ENCODE peak calls at places on chromosomes 13 and 19, in four cellular contexts. A is IMR-90, B is AG04450, F is uterus. U is an unnamed sample.
A peak's percentile ranks its signal among the peaks of the same experiment; 100 is the strongest.

GRCh38 chr19:13029893-13030292 is 34.6 kb downstream of the NFIX start:
- DNase-seq in A (no peak), B (no peak), F (no peak), U (no peak)

GRCh38 chr13:47397739-47398138 is 500.9 kb upstream of the HTR2A start:
- DNase-seq in F (no peak), A (peak; percentile 80), B (peak; percentile 23), U (no peak)

GRCh38 chr13:94825507-94825906 is 113.2 kb upstream of the SOX21 start:
- DNase-seq in B (no peak), A (no peak), F (peak; percentile 58), U (no peak)

GRCh38 chr19:22052644-22053013 is 345 bp downstream of the ZNF257 start:
- DNase-seq in A (no peak), B (no peak), F (peak; percentile 12), U (no peak)

GRCh38 chr13:23147264-23147663 is 33.5 kb upstream of the SGCG start:
- DNase-seq in A (no peak), F (no peak), B (no peak), U (no peak)

GRCh38 chr13:20831254-20831653 is 57.5 kb upstream of the EEF1AKMT1 start:
- DNase-seq in F (no peak), A (no peak), B (no peak), U (no peak)

GRCh38 chr13:110885966-110886365 is 28.9 kb downstream of the ANKRD10 start:
- DNase-seq in F (no peak), A (no peak), B (no peak), U (no peak)

GRCh38 chr19:52307275-52307674 is 10.3 kb downstream of the ZNF480 start:
- DNase-seq in F (no peak), A (peak; percentile 19), B (no peak), U (no peak)

GRCh38 chr19:14072535-14073231 is at the start of gene MISP3:
- DNase-seq in A (no peak), F (peak; percentile 35), B (no peak), U (no peak)

GRCh38 chr19:1252818-1253513 is 4.6 kb downstream of the MIDN start:
- DNase-seq in A (peak; percentile 97), B (peak; percentile 92), F (peak; percentile 95), U (no peak)

GRCh38 chr19:37941820-37942515 is 35.0 kb downstream of the SIPA1L3 start:
- DNase-seq in B (no peak), F (no peak), A (no peak), U (no peak)

GRCh38 chr13:42752731-42753130 is 28.7 kb upstream of the FAM216B start:
- DNase-seq in B (no peak), F (no peak), A (peak; percentile 38), U (no peak)

GRCh38 chr13:96091164-96091931 is 1.4 kb downstream of the HS6ST3 start:
- DNase-seq in B (no peak), F (peak; percentile 43), A (no peak), U (no peak)

GRCh38 chr19:9757544-9758501 is 10.7 kb downstream of the ZNF846 start:
- DNase-seq in F (no peak), B (no peak), A (no peak), U (no peak)

GRCh38 chr19:9751449-9751848 is 17.1 kb downstream of the ZNF846 start:
- DNase-seq in F (no peak), A (no peak), B (no peak), U (no peak)

DNA sequence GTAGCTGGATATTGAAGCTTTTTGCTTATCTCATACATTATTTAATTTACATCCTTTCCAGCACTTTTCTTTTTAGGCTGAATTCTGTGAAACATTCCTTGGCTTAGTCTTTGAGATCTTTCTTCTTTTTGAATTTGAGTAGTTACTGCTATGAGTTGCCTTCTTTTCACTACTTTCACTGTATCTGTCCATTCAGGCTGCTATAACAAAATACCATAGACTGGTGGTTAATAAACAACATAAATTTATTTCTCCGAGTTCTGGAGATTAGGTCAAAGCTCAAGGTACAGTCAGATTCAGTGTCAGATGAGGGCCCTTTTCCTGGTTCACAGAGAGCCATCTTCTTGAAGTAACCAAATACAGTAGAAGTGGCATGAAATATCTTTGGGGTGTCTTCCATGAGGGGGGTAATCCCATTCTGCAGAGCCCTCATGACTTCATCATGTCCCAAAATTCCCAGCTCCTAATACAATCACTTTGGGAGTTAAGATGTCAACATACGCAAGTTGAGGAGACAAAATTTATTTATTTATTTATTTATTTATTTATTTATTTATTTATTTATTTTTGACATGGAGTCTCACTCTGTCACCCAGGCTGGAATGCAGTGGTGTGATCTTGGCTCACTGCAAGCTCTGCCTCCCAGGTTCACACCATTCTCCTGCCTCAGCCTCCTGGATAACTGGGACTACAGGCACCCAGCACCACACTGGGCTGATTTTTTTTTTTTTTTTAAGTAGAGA is 15.7 kb downstream of the ZNF846 start:
- DNase-seq in F (no peak), B (no peak), A (no peak), U (no peak)
- H3K9me3 ChIP-seq in F (no peaks in the 10 kb centered on the region), B (peaks cover 33% of the 10 kb centered on the region), A (peaks cover 31% of the 10 kb centered on the region), U (peaks cover 13% of the 10 kb centered on the region)

GRCh38 chr19:56769650-56770049 is 70.9 kb downstream of the PEG3 start:
- DNase-seq in B (no peak), F (no peak), A (no peak), U (no peak)
- H3K9me3 ChIP-seq in B (peaks cover 42% of the 10 kb centered on the region), F (no peaks in the 10 kb centered on the region), A (peaks cover 26% of the 10 kb centered on the region), U (peaks cover 4% of the 10 kb centered on the region)

DNA sequence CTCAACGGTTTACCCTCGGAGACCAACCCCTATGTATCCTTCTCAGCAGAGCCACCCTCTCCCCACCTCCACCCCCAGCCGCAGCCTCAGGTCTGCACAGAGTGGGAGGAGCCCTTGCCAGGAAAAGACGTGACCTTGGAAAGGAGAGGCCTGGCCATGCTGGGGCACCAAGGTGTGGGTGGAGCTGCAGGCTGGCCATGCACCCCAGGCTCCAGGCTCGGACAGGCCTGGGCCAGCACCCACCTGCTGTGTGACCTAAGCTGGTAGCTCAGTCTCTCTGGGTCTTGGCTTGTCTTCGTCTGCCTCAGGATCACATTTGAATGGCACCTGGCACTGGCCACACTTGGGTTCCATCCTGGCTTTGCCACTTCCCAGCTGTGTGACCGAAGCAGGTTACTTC is 29.5 kb downstream of the CCDC8 start:
- DNase-seq in B (no peak), A (no peak), F (no peak), U (no peak)
- H3K9me3 ChIP-seq in B (peaks cover 9% of the 10 kb centered on the region), A (no peaks in the 10 kb centered on the region), F (no peaks in the 10 kb centered on the region), U (no peaks in the 10 kb centered on the region)

GRCh38 chr19:56760842-56761241 is 79.7 kb downstream of the PEG3 start:
- DNase-seq in B (no peak), F (no peak), A (no peak), U (no peak)

GRCh38 chr19:56765107-56765506 is 75.4 kb downstream of the PEG3 start:
- DNase-seq in A (no peak), B (no peak), F (peak; percentile 76), U (no peak)

GRCh38 chr19:56759531-56759930 is 81.0 kb downstream of the PEG3 start:
- DNase-seq in A (no peak), B (no peak), F (no peak), U (no peak)

DNA sequence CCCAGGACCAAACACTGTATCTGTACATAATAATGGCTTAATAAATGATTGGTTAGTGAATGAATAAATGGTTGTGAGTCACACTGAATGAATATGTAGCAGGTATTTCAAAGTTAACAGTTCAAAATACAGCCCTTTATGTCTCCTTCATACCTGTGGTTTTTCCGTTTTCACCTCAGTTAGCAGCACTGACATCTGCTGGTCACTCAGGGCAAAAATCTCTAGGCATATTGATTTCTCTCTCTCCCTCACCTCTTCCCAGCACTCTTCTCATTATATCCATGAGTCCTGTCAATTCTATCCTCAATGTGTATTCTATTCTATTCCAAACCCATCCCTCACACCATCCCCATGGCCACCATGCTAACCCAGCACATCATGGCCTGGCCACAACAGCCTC is 76.2 kb downstream of the PEG3 start:
- DNase-seq in F (no peak), B (no peak), A (no peak), U (no peak)
- H3K9me3 ChIP-seq in F (no peaks in the 10 kb centered on the region), B (peaks cover 53% of the 10 kb centered on the region), A (peaks cover 44% of the 10 kb centered on the region), U (peaks cover 9% of the 10 kb centered on the region)

GRCh38 chr19:11033763-11034162 is 55.5 kb upstream of the LDLR start:
- DNase-seq in F (no peak), B (no peak), A (no peak), U (no peak)
- H3K9me3 ChIP-seq in F (no peaks in the 10 kb centered on the region), B (no peaks in the 10 kb centered on the region), A (no peaks in the 10 kb centered on the region), U (no peaks in the 10 kb centered on the region)

GRCh38 chr13:103007427-103007762 is 58.8 kb downstream of the SLC10A2 start:
- DNase-seq in F (no peak), B (no peak), A (no peak), U (no peak)
- H3K9me3 ChIP-seq in F (no peaks in the 10 kb centered on the region), B (no peaks in the 10 kb centered on the region), A (peaks cover 8% of the 10 kb centered on the region), U (no peaks in the 10 kb centered on the region)